ENCODE peak calls at places on chromosome 1, in four cellular contexts. B, Y, F and Q are unnamed samples.
A peak's percentile ranks its signal among the peaks of the same experiment; 100 is the strongest.

GRCh38 chr1:44407430-44408180 is 2.5 kb downstream of the RNF220 start:
- DNase-seq in B (no peak), Y (no peak), F (peak; percentile 81), Q (peak; percentile 84)

GRCh38 chr1:101316276-101316675 is 79.5 kb downstream of the S1PR1 start:
- DNase-seq in B (no peak), Y (no peak), F (no peak), Q (no peak)

GRCh38 chr1:47438321-47439150 is 692 bp downstream of the FOXD2 start:
- DNase-seq in B (no peak), Y (no peak), F (peak; percentile 83), Q (no peak)

GRCh38 chr1:35164893-35165292 is 28.1 kb downstream of the SFPQ start:
- DNase-seq in B (no peak), Y (no peak), F (no peak), Q (no peak)

GRCh38 chr1:160158031-160158430 is 6.6 kb downstream of the ATP1A4 start:
- DNase-seq in B (no peak), Y (no peak), F (no peak), Q (no peak)

GRCh38 chr1:214370585-214370984 is 89.6 kb downstream of the SMYD2 start:
- DNase-seq in B (no peak), Y (no peak), F (no peak), Q (no peak)

GRCh38 chr1:53710584-53710983 is 28.4 kb downstream of the GLIS1 start:
- DNase-seq in B (no peak), Y (no peak), F (no peak), Q (no peak)

GRCh38 chr1:23369335-23370013 is at the start of gene ZNF436:
- DNase-seq in B (no peak), Y (peak; percentile 86), F (peak; percentile 78), Q (no peak)

GRCh38 chr1:111769517-111770146 is 13.9 kb downstream of the DDX20 start:
- DNase-seq in B (no peak), Y (no peak), F (no peak), Q (no peak)

GRCh38 chr1:188355847-188356246 is 1527.1 kb downstream of the PLA2G4A start:
- DNase-seq in B (no peak), Y (no peak), F (no peak), Q (no peak)

GRCh38 chr1:6953874-6954502 is 168.7 kb downstream of the CAMTA1 start:
- DNase-seq in B (no peak), Y (no peak), F (no peak), Q (no peak)

GRCh38 chr1:39061951-39062350 is 35.8 kb downstream of the NDUFS5 start:
- DNase-seq in B (no peak), Y (no peak), F (no peak), Q (no peak)

GRCh38 chr1:11482904-11483479 is 4.0 kb downstream of the DISP3 start:
- DNase-seq in B (no peak), Y (no peak), F (no peak), Q (no peak)

GRCh38 chr1:180948846-180949615 is 36.3 kb downstream of the KIAA1614 start:
- DNase-seq in B (no peak), Y (no peak), F (peak; percentile 63), Q (peak; percentile 67)

GRCh38 chr1:45512641-45513054 is 9.0 kb downstream of the PRDX1 start:
- DNase-seq in B (no peak), Y (no peak), F (no peak), Q (no peak)

GRCh38 chr1:205593532-205593931 is 38.3 kb downstream of the ELK4 start:
- DNase-seq in B (no peak), Y (no peak), F (no peak), Q (no peak)

GRCh38 chr1:234264832-234265231 is 108.4 kb upstream of the COA6 start:
- DNase-seq in B (no peak), Y (no peak), F (no peak), Q (no peak)

GRCh38 chr1:86546787-86547221 is at the start of gene CLCA4:
- DNase-seq in B (no peak), Y (no peak), F (no peak), Q (no peak)

GRCh38 chr1:56190975-56191768 is 388.2 kb downstream of the PLPP3 start:
- DNase-seq in B (no peak), Y (no peak), F (no peak), Q (no peak)

GRCh38 chr1:182332256-182332655 is 59.3 kb downstream of the GLUL start:
- DNase-seq in B (no peak), Y (no peak), F (no peak), Q (no peak)

GRCh38 chr1:30615076-30615795 is 108.1 kb downstream of the MATN1 start:
- DNase-seq in B (no peak), Y (no peak), F (no peak), Q (no peak)

GRCh38 chr1:17401841-17402240 is 29.8 kb downstream of the PADI6 start:
- DNase-seq in B (no peak), Y (no peak), F (no peak), Q (no peak)

GRCh38 chr1:56194911-56195310 is 384.5 kb downstream of the PLPP3 start:
- DNase-seq in B (no peak), Y (no peak), F (no peak), Q (no peak)

GRCh38 chr1:56948403-56949023 is 17.3 kb downstream of the C8B start:
- DNase-seq in B (no peak), Y (no peak), F (no peak), Q (no peak)

GRCh38 chr1:116152950-116153691 is 41.9 kb downstream of the MAB21L3 start:
- DNase-seq in B (no peak), Y (no peak), F (no peak), Q (no peak)

GRCh38 chr1:115086176-115086830 is 3.0 kb downstream of the TSPAN2 start:
- DNase-seq in B (no peak), Y (no peak), F (no peak), Q (no peak)

GRCh38 chr1:156608981-156609380 is 7.7 kb upstream of the GPATCH4 start:
- DNase-seq in B (no peak), Y (no peak), F (no peak), Q (no peak)

GRCh38 chr1:15411593-15412487 is 2.2 kb downstream of the EFHD2 start:
- DNase-seq in B (no peak), Y (no peak), F (peak; percentile 96), Q (peak; percentile 86)

GRCh38 chr1:38991638-38992449 is 768 bp downstream of the AKIRIN1 start:
- DNase-seq in B (no peak), Y (peak; percentile 28), F (peak; percentile 84), Q (peak; percentile 67)

GRCh38 chr1:169914534-169914933 is 20.8 kb upstream of the SCYL3 start:
- DNase-seq in B (no peak), Y (no peak), F (no peak), Q (no peak)

GRCh38 chr1:241408170-241408569 is 51.2 kb upstream of the RGS7 start:
- DNase-seq in B (no peak), Y (no peak), F (no peak), Q (no peak)

GRCh38 chr1:3504151-3504822 is 49.8 kb downstream of the ARHGEF16 start:
- DNase-seq in B (no peak), Y (no peak), F (no peak), Q (peak; percentile 36)

GRCh38 chr1:206705744-206706297 is 21.1 kb downstream of the MAPKAPK2 start:
- DNase-seq in B (no peak), Y (no peak), F (no peak), Q (no peak)

GRCh38 chr1:7893529-7894180 is 40.8 kb upstream of the UTS2 start:
- DNase-seq in B (no peak), Y (no peak), F (no peak), Q (no peak)